ENCODE peak calls at places on chromosome 14, in four cellular contexts. G is left lung, J is upper lobe of left lung, S is K562. M is an unnamed sample.

GRCh38 chr14:35741345-35742031 is 67.6 kb downstream of the RALGAPA1 start:
- DNase-seq in G (no peak), J (no peak), S (no peak), M (no peak)

GRCh38 chr14:34699873-34700621 is 14.3 kb downstream of the CFL2 start:
- DNase-seq in G (no peak), S (no peak), J (no peak), M (no peak)

GRCh38 chr14:60637490-60638452 is 11.5 kb downstream of the SIX1 start:
- DNase-seq in J (no peak), G (peak; percentile 63), S (no peak), M (no peak)

GRCh38 chr14:68139466-68140110 is 320.0 kb downstream of the RAD51B start:
- DNase-seq in J (no peak), S (no peak), G (no peak), M (no peak)

GRCh38 chr14:58341152-58341748 is 42.9 kb downstream of the ARID4A start:
- DNase-seq in S (no peak), G (no peak), J (no peak), M (no peak)

GRCh38 chr14:97120204-97121120 is 323.3 kb downstream of the VRK1 start:
- DNase-seq in S (no peak), G (no peak), J (no peak), M (no peak)

GRCh38 chr14:49950275-49951250 is 57.7 kb downstream of the ARF6 start:
- DNase-seq in G (no peak), S (no peak), J (peak; percentile 88), M (peak; percentile 80)

GRCh38 chr14:91385227-91385626 is 32.4 kb downstream of the CCDC88C start:
- DNase-seq in J (no peak), G (no peak), S (no peak), M (no peak)

GRCh38 chr14:36443374-36443773 is 76.7 kb downstream of the NKX2-1 start:
- DNase-seq in S (no peak), G (no peak), J (no peak), M (no peak)

GRCh38 chr14:65471038-65471878 is 58.7 kb downstream of the FUT8 start:
- DNase-seq in G (no peak), S (no peak), J (no peak), M (no peak)

GRCh38 chr14:100400115-100400514 is 77.0 kb downstream of the SLC25A47 start:
- DNase-seq in G (no peak), S (no peak), J (no peak), M (peak; percentile 35)

GRCh38 chr14:91878274-91878673 is 10.9 kb upstream of the TC2N start:
- DNase-seq in G (no peak), S (peak; percentile 13), J (no peak), M (peak; percentile 8)

GRCh38 chr14:91679273-91679672 is 52.6 kb downstream of the CATSPERB start:
- DNase-seq in G (no peak), S (no peak), J (no peak), M (no peak)

GRCh38 chr14:75823334-75823733 is 158.5 kb downstream of the TGFB3 start:
- DNase-seq in J (no peak), S (no peak), G (no peak), M (no peak)

GRCh38 chr14:54627718-54628345 is 60.9 kb downstream of the SAMD4A start:
- DNase-seq in G (no peak), S (no peak), J (no peak), M (no peak)

GRCh38 chr14:42047421-42048045 is 440.9 kb downstream of the LRFN5 start:
- DNase-seq in J (no peak), S (no peak), G (no peak), M (no peak)

GRCh38 chr14:106395460-106396050 is 869.2 kb downstream of the TMEM121 start:
- DNase-seq in J (no peak), G (no peak), S (no peak), M (no peak)

GRCh38 chr14:60646202-60646886 is 2.9 kb downstream of the SIX1 start:
- DNase-seq in G (no peak), S (no peak), J (no peak), M (no peak)

GRCh38 chr14:96249016-96249415 is 7.0 kb upstream of the BDKRB1 start:
- DNase-seq in J (no peak), G (peak; percentile 43), S (no peak), M (peak; percentile 60)

GRCh38 chr14:51327376-51327775 is 87.3 kb downstream of the TMX1 start:
- DNase-seq in S (no peak), G (no peak), J (no peak), M (no peak)

GRCh38 chr14:55654233-55654632 is 74.2 kb downstream of the KTN1 start:
- DNase-seq in S (no peak), J (no peak), G (no peak), M (no peak)

GRCh38 chr14:103686831-103687485 is 28.3 kb downstream of the XRCC3 start:
- DNase-seq in S (no peak), G (no peak), J (no peak), M (no peak)

GRCh38 chr14:92783813-92784431 is 10.2 kb upstream of the GOLGA5 start:
- DNase-seq in G (no peak), S (peak; percentile 26), J (no peak), M (no peak)

GRCh38 chr14:100547633-100548294 is 39.5 kb downstream of the BEGAIN start:
- DNase-seq in S (no peak), G (peak; percentile 92), J (peak; percentile 66), M (peak; percentile 84)

GRCh38 chr14:46840971-46841729 is 189.6 kb upstream of the RPL10L start:
- DNase-seq in G (no peak), S (no peak), J (no peak), M (no peak)

GRCh38 chr14:88563845-88564244 is 1.0 kb downstream of the ZC3H14 start:
- DNase-seq in S (no peak), G (no peak), J (no peak), M (no peak)

GRCh38 chr14:22280497-22281321 is 308.3 kb downstream of the DAD1 start:
- DNase-seq in J (no peak), G (no peak), S (no peak), M (no peak)
- H3K4me3 ChIP-seq in J (no peak overlapping the region), G (no peak overlapping the region), S (no peak overlapping the region), M (no peak overlapping the region)

GRCh38 chr14:24312736-24313507 is 1.6 kb downstream of the LTB4R start:
- DNase-seq in G (no peak), J (peak; percentile 81), S (no peak), M (no peak)
- H3K27ac ChIP-seq in G (peak overlapping the region; percentile 95), J (peak overlapping the region; percentile 79), S (no peak overlapping the region), M (peak overlapping the region; percentile 90)

DNA sequence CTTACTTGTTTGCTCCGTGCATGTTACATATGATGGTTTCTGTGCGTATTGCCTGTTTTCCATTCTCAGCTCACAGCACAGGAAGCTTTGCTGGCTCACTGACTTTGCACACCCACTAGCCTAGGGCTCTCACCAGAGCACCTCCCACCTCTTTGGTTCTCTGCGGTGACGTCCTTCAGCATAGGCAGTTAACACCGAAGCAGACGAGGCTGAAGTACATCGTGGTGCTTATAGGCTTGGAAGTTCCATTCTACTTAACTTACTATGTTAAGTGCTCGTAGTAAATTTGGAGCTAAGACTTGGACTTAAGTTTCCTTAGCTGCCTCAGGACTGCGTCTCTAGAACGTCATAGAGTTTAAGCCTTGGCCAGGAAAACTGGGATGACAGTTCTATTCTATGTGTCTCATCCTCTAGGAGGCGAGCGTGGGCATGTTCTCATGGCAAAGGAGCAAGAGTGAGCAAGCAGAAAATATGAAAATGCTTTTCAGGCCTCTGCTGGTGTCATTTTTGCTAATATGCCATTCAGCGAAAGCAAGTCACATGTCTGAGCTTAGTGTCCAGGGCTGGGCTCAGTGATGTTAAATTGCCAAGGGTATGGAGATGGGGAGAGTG is 57.4 kb downstream of the NRXN3 start:
- DNase-seq in G (no peak), S (no peak), J (no peak), M (no peak)
- TF ChIP-seq CTCF in G (no peak), S (peak; percentile 25), J (no peak), M (no peak)

GRCh38 chr14:81534510-81535074 is 939 bp upstream of the SEL1L start:
- DNase-seq in G (no peak), S (no peak), J (no peak), M (no peak)
- H3K4me3 ChIP-seq in G (no peak overlapping the region), S (no peak overlapping the region), J (no peak overlapping the region), M (no peak overlapping the region)

M was measured in upper lobe of right lung.